ENCODE peak calls at places on chromosomes 3 and 15, in nine cellular contexts. R, Y, Z, K, V, Q, H, P and N are unnamed samples.

GRCh38 chr3:158552124-158552523 is 18.9 kb upstream of the MLF1 start:
- DNase-seq in R (no peak), Y (no peak), Z (no peak), K (no peak), V (no peak), Q (no peak), H (no peak), P (no peak), N (no peak)

GRCh38 chr3:57706462-57706861 is 13.6 kb upstream of the DENND6A start:
- DNase-seq in R (no peak), Y (no peak), Z (no peak), K (no peak), V (no peak), Q (peak), H (peak), P (no peak), N (no peak)

GRCh38 chr3:33124638-33125037 is 10.8 kb downstream of the CRTAP start:
- DNase-seq in R (no peak), Y (no peak), Z (no peak), K (no peak), V (no peak), Q (no peak), H (no peak), P (no peak), N (no peak)

GRCh38 chr3:20074226-20075063 is 34.2 kb downstream of the KAT2B start:
- DNase-seq in R (no peak), Y (no peak), Z (no peak), K (no peak), V (no peak), Q (no peak), H (no peak), P (no peak), N (no peak)

GRCh38 chr3:12707425-12707824 is 43.5 kb upstream of the RAF1 start:
- DNase-seq in R (no peak), Y (no peak), Z (no peak), K (no peak), V (no peak), Q (no peak), H (no peak), P (no peak), N (no peak)

GRCh38 chr3:186307594-186307993 is 54.4 kb downstream of the DGKG start:
- DNase-seq in R (no peak), Y (no peak), Z (no peak), K (no peak), V (no peak), Q (no peak), H (no peak), P (no peak), N (no peak)

GRCh38 chr3:101574388-101575156 is 592 bp downstream of the PCNP start:
- DNase-seq in R (peak), Y (peak), Z (no peak), K (peak), V (peak), Q (no peak), H (peak), P (peak), N (no peak)

GRCh38 chr3:158430968-158431367 is 140.0 kb upstream of the MLF1 start:
- DNase-seq in R (no peak), Y (no peak), Z (no peak), K (no peak), V (no peak), Q (no peak), H (no peak), P (no peak), N (no peak)

GRCh38 chr3:137066092-137066491 is 108.3 kb downstream of the IL20RB start:
- DNase-seq in R (no peak), Y (no peak), Z (no peak), K (no peak), V (no peak), Q (no peak), H (no peak), P (no peak), N (no peak)

GRCh38 chr15:79849789-79850188 is 47.0 kb downstream of the MTHFS start:
- DNase-seq in R (peak), Y (no peak), Z (no peak), K (peak), V (no peak), Q (no peak), H (no peak), P (no peak), N (no peak)

GRCh38 chr3:125010393-125010792 is 45.4 kb downstream of the HEG1 start:
- DNase-seq in R (no peak), Y (no peak), Z (no peak), K (no peak), V (no peak), Q (no peak), H (no peak), P (no peak), N (no peak)

GRCh38 chr3:49529567-49529966 is 24.7 kb upstream of the BSN start:
- DNase-seq in R (no peak), Y (no peak), Z (no peak), K (no peak), V (no peak), Q (no peak), H (no peak), P (no peak), N (no peak)

GRCh38 chr3:50213383-50213782 is 8.3 kb downstream of the SLC38A3 start:
- DNase-seq in R (peak), Y (no peak), Z (no peak), K (no peak), V (no peak), Q (no peak), H (no peak), P (no peak), N (no peak)

GRCh38 chr3:115922681-115923347 is 299.5 kb downstream of the GAP43 start:
- DNase-seq in R (no peak), Y (no peak), Z (no peak), K (peak), V (no peak), Q (peak), H (peak), P (no peak), N (no peak)

GRCh38 chr15:92495468-92495867 is 101.8 kb downstream of the ST8SIA2 start:
- DNase-seq in R (no peak), Y (no peak), Z (no peak), K (peak), V (no peak), Q (no peak), H (no peak), P (no peak), N (no peak)

GRCh38 chr3:63343674-63344073 is 65.6 kb downstream of the SYNPR start:
- DNase-seq in R (peak), Y (peak), Z (no peak), K (no peak), V (peak), Q (peak), H (peak), P (peak), N (no peak)

GRCh38 chr3:148962513-148962912 is 28.8 kb upstream of the GYG1 start:
- DNase-seq in R (peak), Y (peak), Z (no peak), K (peak), V (no peak), Q (peak), H (peak), P (no peak), N (no peak)

GRCh38 chr3:149767720-149768119 is 15.4 kb upstream of the COMMD2 start:
- DNase-seq in R (no peak), Y (no peak), Z (no peak), K (no peak), V (no peak), Q (no peak), H (no peak), P (no peak), N (no peak)

GRCh38 chr3:138197058-138197457 is 10.0 kb downstream of the ARMC8 start:
- DNase-seq in R (peak), Y (no peak), Z (no peak), K (no peak), V (no peak), Q (no peak), H (no peak), P (no peak), N (no peak)

DNA sequence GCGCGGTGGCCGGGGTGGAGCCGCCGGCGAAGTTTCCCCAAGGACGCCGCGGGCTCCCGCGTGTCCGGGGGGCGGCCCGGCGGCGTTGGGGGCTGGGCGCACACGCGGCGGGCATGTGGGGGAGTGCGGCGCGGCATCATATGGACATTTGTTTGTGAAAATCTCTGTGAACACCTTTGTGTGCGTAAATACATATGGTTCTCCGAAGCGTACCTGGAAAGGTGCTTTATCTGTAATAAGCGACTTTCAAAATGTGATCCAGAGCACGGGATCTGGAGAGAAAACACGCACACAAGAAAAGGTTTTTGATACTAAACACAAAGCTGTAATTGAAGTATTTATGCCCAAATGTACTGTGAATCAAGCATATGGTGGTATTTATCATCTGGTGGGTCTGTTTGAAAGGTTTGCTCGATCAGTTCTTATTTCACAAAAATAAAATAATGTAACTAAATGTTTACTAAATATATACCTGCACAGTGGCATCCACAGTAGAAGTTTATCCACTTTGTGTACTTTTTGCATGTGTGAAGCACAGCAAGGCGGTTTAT is 727 bp upstream of the TBL1XR1 start:
- DNase-seq in R (no peak), Y (no peak), Z (no peak), K (no peak), V (no peak), Q (no peak), H (no peak), P (no peak), N (no peak)
- TF ChIP-seq POLR2A in R (peak), Y (no peak), Z (no peak), K (no peak), V (no peak), Q (no peak), H (no peak), P (no peak), N (no peak)

GRCh38 chr3:185253645-185254410 is at the start of gene EHHADH:
- DNase-seq in R (peak), Y (peak), Z (peak), K (peak), V (peak), Q (peak), H (peak), P (peak), N (no peak)
- TF ChIP-seq POLR2A in R (peak), Y (no peak), Z (no peak), K (no peak), V (no peak), Q (no peak), H (peak), P (no peak), N (no peak)

DNA sequence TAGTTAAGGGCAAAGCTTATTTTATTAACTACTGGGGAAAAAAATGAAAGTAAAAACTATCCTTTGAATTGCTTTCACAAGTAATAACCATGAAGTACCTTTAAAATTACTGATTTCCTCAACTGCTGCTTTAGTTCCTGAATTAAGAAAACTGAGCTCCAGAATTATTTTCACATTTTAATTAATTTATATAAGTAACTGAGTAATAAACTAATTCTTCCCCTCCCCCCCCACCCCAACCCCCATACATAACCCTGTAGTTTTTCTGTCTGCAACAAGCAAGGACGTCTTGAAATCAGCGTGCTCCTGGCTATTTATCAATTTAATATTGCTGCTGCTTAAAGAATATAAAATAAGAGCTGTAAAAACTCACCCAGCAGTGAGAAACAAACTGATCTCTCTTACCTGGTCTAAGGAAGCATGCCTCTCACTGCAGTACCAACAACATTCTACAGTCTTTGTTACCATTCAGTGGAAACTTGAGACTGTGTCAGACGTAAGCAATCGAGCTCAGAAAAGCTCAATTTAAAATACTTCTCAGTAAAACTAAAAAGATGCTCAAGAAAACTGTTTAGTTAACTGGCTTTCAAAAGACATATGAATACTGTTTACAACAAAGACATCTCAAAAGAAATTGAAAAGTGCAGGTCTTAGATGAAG is 121.0 kb downstream of the TFDP2 start:
- DNase-seq in R (peak), Y (no peak), Z (no peak), K (no peak), V (no peak), Q (peak), H (peak), P (peak), N (no peak)
- TF ChIP-seq POLR2A in R (peak), Y (no peak), Z (no peak), K (peak), V (no peak), Q (no peak), H (no peak), P (no peak), N (no peak)

GRCh38 chr3:25594007-25594502 is 70.7 kb downstream of the TOP2B start:
- DNase-seq in R (no peak), Y (no peak), Z (no peak), K (no peak), V (no peak), Q (peak), H (no peak), P (peak), N (no peak)

GRCh38 chr3:25589104-25589782 is 75.5 kb downstream of the TOP2B start:
- DNase-seq in R (no peak), Y (no peak), Z (no peak), K (no peak), V (no peak), Q (no peak), H (no peak), P (no peak), N (no peak)

GRCh38 chr3:25588441-25589103 is 76.1 kb downstream of the TOP2B start:
- DNase-seq in R (no peak), Y (no peak), Z (no peak), K (no peak), V (no peak), Q (no peak), H (no peak), P (no peak), N (no peak)

GRCh38 chr3:25589783-25590258 is 74.9 kb downstream of the TOP2B start:
- DNase-seq in R (no peak), Y (no peak), Z (no peak), K (no peak), V (no peak), Q (no peak), H (no peak), P (no peak), N (no peak)

DNA sequence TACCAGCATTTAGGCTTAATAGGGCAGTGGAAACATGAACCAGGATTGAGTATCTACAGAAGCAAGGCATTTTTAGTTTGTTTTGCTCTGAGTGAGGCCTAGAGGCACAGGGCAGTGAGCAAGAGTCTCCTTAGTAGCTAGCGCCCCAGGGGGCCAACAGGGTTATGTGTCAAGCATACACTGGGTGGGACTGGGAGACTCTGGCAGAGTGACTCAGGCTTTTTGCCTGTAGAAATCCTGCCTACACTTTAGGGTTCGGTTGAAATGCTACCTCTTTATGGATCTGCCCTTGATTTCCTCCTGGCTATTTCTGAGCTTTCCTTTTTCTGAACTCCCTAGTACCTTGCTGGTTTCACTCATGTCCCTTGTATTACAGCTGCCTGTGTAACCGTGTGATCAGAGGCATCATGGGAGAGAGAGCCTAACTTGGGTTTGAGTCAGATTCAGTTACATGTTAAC is 72.2 kb downstream of the TOP2B start:
- DNase-seq in R (peak), Y (peak), Z (no peak), K (no peak), V (no peak), Q (peak), H (peak), P (peak), N (no peak)
- TF ChIP-seq POLR2A in R (no peak), Y (no peak), Z (no peak), K (no peak), V (no peak), Q (no peak), H (no peak), P (no peak), N (no peak)

GRCh38 chr3:183699238-183699947 is 1.8 kb downstream of the YEATS2 start:
- DNase-seq in R (no peak), Y (no peak), Z (no peak), K (no peak), V (no peak), Q (no peak), H (no peak), P (no peak), N (no peak)

GRCh38 chr3:183697123-183697609 is 431 bp upstream of the YEATS2 start:
- DNase-seq in R (no peak), Y (no peak), Z (no peak), K (no peak), V (no peak), Q (no peak), H (no peak), P (no peak), N (no peak)

GRCh38 chr3:183697610-183698317 is at the start of gene YEATS2:
- DNase-seq in R (peak), Y (peak), Z (peak), K (peak), V (no peak), Q (peak), H (peak), P (peak), N (peak)

GRCh38 chr3:183698760-183699159 is 1.2 kb downstream of the YEATS2 start:
- DNase-seq in R (peak), Y (peak), Z (no peak), K (no peak), V (no peak), Q (no peak), H (peak), P (peak), N (no peak)

DNA sequence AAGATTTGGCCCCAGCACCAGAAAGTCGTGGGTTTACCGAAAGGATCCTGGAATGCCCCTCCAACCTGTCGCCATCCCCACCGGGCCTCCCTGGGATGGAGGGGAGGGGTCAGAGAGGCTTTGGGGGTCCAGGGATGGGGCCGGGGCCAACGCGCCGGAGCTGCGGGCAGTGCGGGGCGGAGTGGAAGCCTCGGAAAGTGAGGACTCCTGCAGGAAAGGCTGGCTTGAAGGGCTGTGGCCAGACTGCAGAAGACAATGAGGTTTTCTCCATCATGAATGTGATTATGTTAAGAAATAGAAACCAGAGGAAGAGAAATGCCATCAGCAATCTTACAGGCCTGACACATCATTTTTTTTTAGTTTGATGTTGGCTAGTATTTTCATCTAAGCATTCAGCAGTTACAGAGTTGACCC is 728 bp downstream of the YEATS2 start:
- DNase-seq in R (peak), Y (peak), Z (peak), K (no peak), V (no peak), Q (no peak), H (peak), P (no peak), N (no peak)
- TF ChIP-seq POLR2A in R (no peak), Y (no peak), Z (no peak), K (no peak), V (no peak), Q (no peak), H (no peak), P (no peak), N (no peak)

GRCh38 chr15:42158941-42159340 is 2.5 kb upstream of the PLA2G4F start:
- DNase-seq in R (no peak), Y (peak), Z (no peak), K (no peak), V (no peak), Q (no peak), H (no peak), P (no peak), N (no peak)
- TF ChIP-seq POLR2A in R (no peak), Y (no peak), Z (no peak), K (no peak), V (no peak), Q (no peak), H (no peak), P (no peak), N (no peak)

GRCh38 chr3:170467560-170467959 is 48.9 kb downstream of the CLDN11 start:
- DNase-seq in R (no peak), Y (no peak), Z (no peak), K (peak), V (no peak), Q (no peak), H (no peak), P (no peak), N (no peak)

GRCh38 chr3:170469151-170470062 is 50.7 kb downstream of the CLDN11 start:
- DNase-seq in R (no peak), Y (peak), Z (no peak), K (peak), V (no peak), Q (no peak), H (no peak), P (peak), N (no peak)

GRCh38 chr3:170470063-170471006 is 51.7 kb downstream of the CLDN11 start:
- DNase-seq in R (no peak), Y (peak), Z (no peak), K (peak), V (no peak), Q (no peak), H (no peak), P (no peak), N (no peak)

GRCh38 chr3:170465935-170466334 is 47.3 kb downstream of the CLDN11 start:
- DNase-seq in R (no peak), Y (no peak), Z (no peak), K (no peak), V (no peak), Q (no peak), H (no peak), P (no peak), N (no peak)

DNA sequence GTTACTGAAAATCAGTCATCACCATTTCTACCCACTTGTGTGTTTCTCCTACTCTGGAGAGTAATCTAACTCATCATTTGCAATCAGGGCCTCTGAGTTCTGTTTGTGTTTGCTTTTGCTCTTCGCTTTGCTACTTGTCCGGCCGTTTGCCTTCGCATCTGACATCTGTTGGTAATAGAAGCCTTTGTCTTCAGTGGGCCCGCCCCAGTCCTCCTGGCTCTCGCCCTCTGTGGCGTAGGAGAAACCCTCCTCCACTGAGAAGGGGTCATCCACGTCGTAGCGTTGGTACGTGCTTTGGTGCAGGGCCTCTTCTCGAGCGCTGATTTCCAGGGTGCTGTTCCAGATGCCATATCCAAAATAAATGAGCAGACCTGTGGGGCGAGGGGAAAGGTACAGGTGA is 48.3 kb downstream of the CLDN11 start:
- DNase-seq in R (no peak), Y (no peak), Z (no peak), K (peak), V (no peak), Q (no peak), H (no peak), P (peak), N (no peak)
- TF ChIP-seq POLR2A in R (no peak), Y (no peak), Z (no peak), K (no peak), V (no peak), Q (no peak), H (no peak), P (no peak), N (no peak)

GRCh38 chr3:52120576-52121458 is 33.4 kb downstream of the POC1A start:
- DNase-seq in R (no peak), Y (no peak), Z (peak), K (no peak), V (no peak), Q (no peak), H (no peak), P (no peak), N (no peak)

GRCh38 chr3:52119826-52120225 is 34.4 kb downstream of the POC1A start:
- DNase-seq in R (peak), Y (no peak), Z (peak), K (no peak), V (no peak), Q (no peak), H (no peak), P (no peak), N (no peak)

GRCh38 chr3:52121813-52122212 is 32.4 kb downstream of the POC1A start:
- DNase-seq in R (peak), Y (no peak), Z (peak), K (no peak), V (no peak), Q (no peak), H (no peak), P (no peak), N (no peak)

GRCh38 chr3:52122491-52122890 is 31.7 kb downstream of the POC1A start:
- DNase-seq in R (no peak), Y (no peak), Z (peak), K (no peak), V (no peak), Q (no peak), H (no peak), P (no peak), N (no peak)

GRCh38 chr3:52121459-52121795 is 32.8 kb downstream of the POC1A start:
- DNase-seq in R (peak), Y (peak), Z (peak), K (no peak), V (no peak), Q (no peak), H (no peak), P (no peak), N (no peak)
- TF ChIP-seq POLR2A in R (no peak), Y (no peak), Z (no peak), K (no peak), V (no peak), Q (no peak), H (no peak), P (no peak), N (no peak)